ENCODE peak calls at places on chromosomes 16 and 17, in seven cellular contexts. S is stomach, W is brain microvascular endothelial cell, Y is adrenal gland, Z is pancreas, L is AG04449, A is body of pancreas. J is an unnamed sample.

GRCh38 chr16:76900285-76901263 is 290.4 kb upstream of the MON1B start:
- DNase-seq in S (no peak), W (no peak), Y (no peak), Z (no peak), L (no peak), A (peak), J (no peak)

GRCh38 chr17:62780951-62781350 is 27.2 kb downstream of the MARCHF10 start:
- DNase-seq in S (no peak), W (no peak), Y (no peak), Z (no peak), L (no peak), A (no peak), J (no peak)

GRCh38 chr17:14515015-14515414 is 214.1 kb downstream of the HS3ST3B1 start:
- DNase-seq in S (no peak), W (no peak), Y (no peak), Z (no peak), L (no peak), A (no peak), J (no peak)

GRCh38 chr16:89350701-89351380 is 133.3 kb downstream of the ZNF778 start:
- DNase-seq in S (no peak), W (no peak), Y (no peak), Z (no peak), L (no peak), A (no peak), J (no peak)

GRCh38 chr17:50672831-50673551 is 34.7 kb downstream of the ANKRD40 start:
- DNase-seq in S (no peak), W (no peak), Y (peak), Z (peak), L (no peak), A (no peak), J (no peak)

GRCh38 chr17:17511971-17512858 is 16.0 kb upstream of the RASD1 start:
- DNase-seq in S (peak), W (peak), Y (peak), Z (peak), L (peak), A (no peak), J (peak)

GRCh38 chr16:54651440-54651839 is 279.2 kb upstream of the IRX5 start:
- DNase-seq in S (no peak), W (no peak), Y (no peak), Z (no peak), L (no peak), A (no peak), J (no peak)

GRCh38 chr16:69417537-69418199 is 6.8 kb upstream of the CYB5B start:
- DNase-seq in S (no peak), W (no peak), Y (peak), Z (no peak), L (no peak), A (no peak), J (no peak)

GRCh38 chr17:35749560-35750412 is 3.3 kb downstream of the GAS2L2 start:
- DNase-seq in S (peak), W (no peak), Y (no peak), Z (no peak), L (no peak), A (no peak), J (no peak)

GRCh38 chr17:35359396-35359795 is 14.0 kb downstream of the SLFN11 start:
- DNase-seq in S (no peak), W (no peak), Y (no peak), Z (no peak), L (no peak), A (no peak), J (no peak)

GRCh38 chr17:41956522-41956921 is 10.1 kb upstream of the CNP start:
- DNase-seq in S (no peak), W (no peak), Y (no peak), Z (no peak), L (no peak), A (no peak), J (no peak)

GRCh38 chr16:84922351-84923135 is 88.8 kb downstream of the ZDHHC7 start:
- DNase-seq in S (peak), W (peak), Y (peak), Z (no peak), L (no peak), A (peak), J (no peak)

GRCh38 chr17:76869209-76869877 is 1.1 kb downstream of the MGAT5B start:
- DNase-seq in S (no peak), W (no peak), Y (no peak), Z (no peak), L (no peak), A (no peak), J (no peak)

GRCh38 chr16:4913130-4913773 is 23.7 kb downstream of the PPL start:
- DNase-seq in S (no peak), W (no peak), Y (no peak), Z (no peak), L (no peak), A (no peak), J (no peak)

GRCh38 chr16:660459-661183 is 7.3 kb upstream of the RHOT2 start:
- DNase-seq in S (peak), W (peak), Y (peak), Z (peak), L (no peak), A (peak), J (no peak)

GRCh38 chr17:3474212-3474611 is 1.6 kb upstream of the ASPA start:
- DNase-seq in S (no peak), W (no peak), Y (no peak), Z (no peak), L (no peak), A (no peak), J (no peak)

GRCh38 chr17:57195790-57196460 is 60.4 kb upstream of the MSI2 start:
- DNase-seq in S (no peak), W (no peak), Y (peak), Z (no peak), L (no peak), A (no peak), J (no peak)

GRCh38 chr17:33338242-33338641 is 45.1 kb upstream of the ASIC2 start:
- DNase-seq in S (no peak), W (no peak), Y (no peak), Z (no peak), L (no peak), A (no peak), J (no peak)

GRCh38 chr17:8552582-8553320 is 77.8 kb downstream of the MYH10 start:
- DNase-seq in S (no peak), W (no peak), Y (no peak), Z (no peak), L (no peak), A (no peak), J (peak)

GRCh38 chr16:20612551-20613470 is 36.6 kb upstream of the ACSM2B start:
- DNase-seq in S (peak), W (no peak), Y (no peak), Z (peak), L (no peak), A (peak), J (no peak)

GRCh38 chr16:88508868-88509748 is 56.0 kb downstream of the ZFPM1 start:
- DNase-seq in S (peak), W (no peak), Y (no peak), Z (peak), L (no peak), A (peak), J (no peak)

GRCh38 chr17:75755990-75756389 is 9.0 kb downstream of the GALK1 start:
- DNase-seq in S (no peak), W (no peak), Y (no peak), Z (no peak), L (no peak), A (no peak), J (no peak)

GRCh38 chr17:75756451-75757085 is 8.4 kb downstream of the GALK1 start:
- DNase-seq in S (no peak), W (no peak), Y (no peak), Z (peak), L (no peak), A (no peak), J (no peak)

GRCh38 chr17:75753514-75754377 is 11.2 kb downstream of the GALK1 start:
- DNase-seq in S (peak), W (peak), Y (peak), Z (peak), L (no peak), A (peak), J (no peak)

GRCh38 chr17:75754378-75755204 is 10.4 kb downstream of the GALK1 start:
- DNase-seq in S (no peak), W (no peak), Y (no peak), Z (peak), L (no peak), A (no peak), J (no peak)

GRCh38 chr17:75755205-75755901 is 9.6 kb downstream of the GALK1 start:
- DNase-seq in S (no peak), W (no peak), Y (no peak), Z (peak), L (no peak), A (no peak), J (no peak)
- TF ChIP-seq CTCF in S (no peak), W (no peak), Y (no peak), Z (no peak), L (no peak), A (no peak), J (peak)

GRCh38 chr17:47423406-47424295 is 99.9 kb downstream of the EFCAB13 start:
- DNase-seq in S (peak), W (no peak), Y (no peak), Z (peak), L (no peak), A (peak), J (no peak)

DNA sequence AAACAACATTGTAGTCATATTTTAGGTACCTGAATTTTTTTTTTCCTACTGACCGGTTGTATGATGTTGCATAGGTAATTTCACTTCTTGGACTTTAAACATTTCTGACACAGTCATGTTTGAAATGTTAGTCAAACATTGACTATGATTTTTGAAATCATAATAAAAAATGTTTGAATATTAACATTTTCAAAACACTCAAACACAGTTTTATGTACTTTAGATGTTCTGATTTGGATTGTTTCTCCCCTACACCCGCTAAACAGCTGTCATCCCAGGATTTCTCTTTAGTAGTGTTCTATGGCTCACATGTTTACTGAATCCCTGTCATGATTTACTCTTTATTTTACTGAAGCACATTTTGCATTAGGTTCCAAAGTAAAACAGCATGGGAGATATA is 102.9 kb upstream of the NPEPPS start:
- DNase-seq in S (no peak), W (no peak), Y (no peak), Z (no peak), L (no peak), A (no peak), J (no peak)
- H3K4me3 ChIP-seq in S (no peak), W (no peak), Y (no peak), Z (no peak), L (no peak), A (no peak), J (no peak)

GRCh38 chr17:72658675-72659074 is 433.8 kb downstream of the SLC39A11 start:
- DNase-seq in S (no peak), W (no peak), Y (no peak), Z (no peak), L (no peak), A (no peak), J (no peak)

GRCh38 chr17:72660274-72661092 is 432.0 kb downstream of the SLC39A11 start:
- DNase-seq in S (no peak), W (no peak), Y (no peak), Z (no peak), L (no peak), A (no peak), J (no peak)

GRCh38 chr17:72656114-72656763 is 436.2 kb downstream of the SLC39A11 start:
- DNase-seq in S (no peak), W (no peak), Y (no peak), Z (no peak), L (no peak), A (no peak), J (no peak)

GRCh38 chr17:72659811-72660210 is 432.7 kb downstream of the SLC39A11 start:
- DNase-seq in S (no peak), W (no peak), Y (no peak), Z (no peak), L (no peak), A (no peak), J (no peak)

DNA sequence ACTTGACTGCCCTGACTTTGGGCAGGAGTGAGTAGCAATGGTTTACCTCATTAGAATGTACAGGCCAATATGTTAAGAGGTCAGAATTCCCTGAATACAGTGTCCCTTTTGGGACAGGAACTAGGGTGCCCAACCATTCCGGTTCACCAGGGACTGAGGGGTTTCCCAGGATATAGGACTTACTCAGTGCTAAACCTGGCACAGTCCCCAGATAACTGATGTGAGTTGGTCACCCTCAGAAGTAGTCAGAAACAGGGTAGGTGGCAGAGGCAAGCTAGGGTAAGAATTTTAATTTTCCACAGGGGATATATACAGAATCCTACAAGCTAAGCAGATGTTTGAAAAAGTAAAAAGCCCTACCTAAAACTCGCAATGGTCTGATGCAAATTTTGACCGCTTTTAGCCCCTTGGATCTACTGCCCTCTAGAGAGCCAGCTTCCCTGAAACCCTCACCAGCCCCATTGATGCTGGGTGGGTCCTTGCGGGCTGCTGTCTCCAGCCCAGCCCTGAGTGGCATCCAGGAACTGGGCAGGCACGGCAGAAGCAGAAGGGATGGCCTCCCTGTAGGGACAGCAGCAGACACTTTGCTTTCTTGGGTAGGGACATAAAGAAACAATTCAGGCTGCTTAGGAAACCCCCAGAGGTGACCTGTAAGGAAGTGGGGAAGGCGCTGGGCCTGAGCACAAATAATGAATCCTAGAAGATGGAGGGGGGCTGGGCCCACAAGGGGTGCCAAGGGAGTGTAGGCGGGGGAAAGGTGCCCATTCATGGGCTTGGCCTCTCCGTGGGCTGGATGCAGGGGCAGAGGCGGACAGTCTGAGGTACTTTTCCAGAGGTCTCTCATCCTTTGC is 434.8 kb downstream of the SLC39A11 start:
- DNase-seq in S (no peak), W (no peak), Y (no peak), Z (no peak), L (no peak), A (no peak), J (no peak)
- TF ChIP-seq CTCF in S (no peak), W (peak), Y (no peak), Z (no peak), L (no peak), A (no peak), J (no peak)

GRCh38 chr17:52930581-52930980 is 772.1 kb upstream of the CA10 start:
- DNase-seq in S (no peak), W (no peak), Y (no peak), Z (no peak), L (no peak), A (no peak), J (no peak)
- H3K4me3 ChIP-seq in S (no peak), W (no peak), Y (no peak), Z (no peak), L (no peak), A (no peak), J (no peak)

DNA sequence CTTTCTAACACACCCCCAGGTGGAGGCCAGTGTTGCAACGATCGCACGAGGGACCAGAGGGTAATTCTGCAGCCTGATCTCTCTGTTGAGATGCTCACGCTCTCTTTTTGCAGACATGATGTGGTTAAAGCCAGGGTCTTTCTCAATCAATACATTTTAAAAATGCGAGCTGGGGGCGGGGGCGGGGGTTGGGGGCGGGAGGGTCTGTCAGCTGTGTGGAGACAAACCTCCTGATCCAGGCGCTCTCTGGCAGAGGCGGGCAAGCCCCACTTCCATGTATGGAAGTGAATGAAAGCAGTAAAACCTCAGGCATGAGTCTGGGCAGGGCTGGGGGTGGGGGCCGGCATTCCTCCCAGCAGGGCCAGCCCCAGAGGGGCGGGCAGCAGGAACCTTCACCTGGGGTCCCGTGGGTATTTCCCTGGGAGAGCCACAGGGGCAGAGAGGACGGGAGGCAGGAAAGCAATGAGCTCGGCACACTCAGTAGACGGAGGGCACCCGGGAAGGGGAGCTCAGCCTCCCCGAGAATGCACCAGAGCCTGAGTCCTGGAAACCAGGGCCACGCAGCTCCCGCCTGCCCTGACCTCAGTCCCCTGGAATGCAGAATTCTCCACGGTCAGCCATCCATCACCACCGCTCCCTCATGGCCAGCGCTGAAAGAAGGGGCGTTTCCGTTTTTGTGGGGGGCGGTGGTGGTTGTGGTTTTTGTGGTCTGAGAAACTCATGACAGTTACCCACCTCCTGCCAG is 28.0 kb downstream of the NXN start:
- DNase-seq in S (no peak), W (peak), Y (peak), Z (peak), L (no peak), A (peak), J (no peak)
- TF ChIP-seq CTCF in S (no peak), W (peak), Y (no peak), Z (no peak), L (no peak), A (no peak), J (peak)

DNA sequence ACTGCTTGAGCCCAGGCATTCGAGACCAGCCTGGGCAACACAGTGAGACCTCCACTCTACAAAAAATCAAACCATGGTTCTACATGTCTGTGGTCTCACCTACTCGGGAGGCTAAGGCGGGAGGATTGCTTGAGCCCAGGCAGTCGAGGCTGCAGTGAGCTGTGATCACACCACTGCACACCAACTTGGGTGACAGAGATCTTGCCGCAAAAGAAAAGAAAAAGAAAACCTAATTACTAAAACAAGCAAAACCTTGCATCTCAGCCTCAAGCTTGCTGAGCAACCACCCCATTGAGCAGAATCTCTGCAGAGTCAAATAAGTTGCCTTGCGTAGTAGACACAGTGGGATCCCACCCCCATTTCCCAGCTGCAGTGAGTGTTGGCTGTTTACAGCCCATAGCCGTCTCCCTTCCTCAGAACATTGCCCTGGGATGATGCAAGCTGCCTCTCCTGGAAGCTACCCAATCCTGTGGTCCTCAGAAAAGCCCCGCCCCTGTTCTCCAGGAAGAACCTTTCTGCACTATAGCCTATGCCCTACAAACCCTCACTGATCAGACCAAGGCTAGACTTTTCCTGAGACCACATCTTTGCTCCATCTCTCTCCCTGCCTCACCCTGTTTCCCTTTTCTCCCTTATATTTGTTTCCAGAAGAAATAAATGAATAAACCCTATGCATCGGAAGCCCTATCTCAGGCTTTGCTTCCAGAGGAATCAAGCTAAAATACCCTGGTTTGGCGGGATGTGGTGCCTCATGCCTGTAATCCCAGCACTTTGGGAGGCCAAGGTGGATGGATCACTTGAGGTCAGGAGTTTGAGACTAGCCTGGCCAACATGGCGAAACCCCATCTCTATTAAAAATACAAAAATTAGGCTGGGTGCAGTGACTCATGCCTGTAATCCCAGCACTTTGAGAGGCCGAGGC is 16.7 kb upstream of the ERN2 start:
- DNase-seq in S (peak), W (peak), Y (peak), Z (no peak), L (no peak), A (peak), J (no peak)
- H3K4me3 ChIP-seq in S (no peak), W (no peak), Y (no peak), Z (no peak), L (no peak), A (no peak), J (no peak)

GRCh38 chr17:31738488-31738887 is 120.6 kb downstream of the COPRS start:
- DNase-seq in S (no peak), W (no peak), Y (no peak), Z (no peak), L (no peak), A (no peak), J (no peak)

GRCh38 chr17:31736855-31737625 is 122.0 kb downstream of the COPRS start:
- DNase-seq in S (no peak), W (no peak), Y (no peak), Z (no peak), L (no peak), A (no peak), J (no peak)

GRCh38 chr17:31738067-31738466 is 121.0 kb downstream of the COPRS start:
- DNase-seq in S (no peak), W (no peak), Y (no peak), Z (no peak), L (no peak), A (no peak), J (no peak)

GRCh38 chr17:31731119-31731518 is 127.9 kb downstream of the COPRS start:
- DNase-seq in S (no peak), W (no peak), Y (no peak), Z (no peak), L (no peak), A (no peak), J (no peak)

GRCh38 chr17:31733326-31733725 is 125.7 kb downstream of the COPRS start:
- DNase-seq in S (no peak), W (no peak), Y (no peak), Z (no peak), L (no peak), A (no peak), J (no peak)
- TF ChIP-seq CTCF in S (no peak), W (peak), Y (no peak), Z (no peak), L (no peak), A (no peak), J (no peak)

J was measured in AG09309.